ENCODE peak calls at places on chromosomes 16 and 17, in four cellular contexts. J is H1, X is GM12878, H is K562. D is an unnamed sample.

GRCh38 chr16:31460582-31461002 is 1.3 kb downstream of the ARMC5 start:
- DNase-seq in J (no peak), X (no peak), H (peak), D (peak)

GRCh38 chr17:68231536-68231935 is 16.3 kb upstream of the AMZ2 start:
- DNase-seq in J (no peak), X (no peak), H (no peak), D (no peak)

GRCh38 chr17:32513579-32513978 is 26.8 kb downstream of the CDK5R1 start:
- DNase-seq in J (no peak), X (no peak), H (no peak), D (no peak)

GRCh38 chr17:68709995-68710780 is 109.0 kb upstream of the FAM20A start:
- DNase-seq in J (no peak), X (no peak), H (no peak), D (no peak)

GRCh38 chr16:88454315-88455057 is 1.4 kb downstream of the ZFPM1 start:
- DNase-seq in J (peak), X (no peak), H (no peak), D (peak)

GRCh38 chr16:88121886-88122580 is 170.8 kb downstream of the BANP start:
- DNase-seq in J (no peak), X (no peak), H (no peak), D (no peak)

GRCh38 chr16:81431554-81432353 is 12.9 kb upstream of the CMIP start:
- DNase-seq in J (no peak), X (no peak), H (peak), D (no peak)

GRCh38 chr16:20938426-20938825 is 37.9 kb downstream of the LYRM1 start:
- DNase-seq in J (no peak), X (no peak), H (no peak), D (no peak)

GRCh38 chr16:23527961-23528634 is 17.8 kb upstream of the GGA2 start:
- DNase-seq in J (no peak), X (no peak), H (no peak), D (no peak)

GRCh38 chr16:46886764-46887523 is 2.8 kb downstream of the GPT2 start:
- DNase-seq in J (no peak), X (no peak), H (no peak), D (no peak)

GRCh38 chr17:36863676-36864075 is 73.6 kb upstream of the LHX1 start:
- DNase-seq in J (no peak), X (no peak), H (no peak), D (no peak)

GRCh38 chr17:40032322-40033320 is 17.4 kb downstream of the CSF3 start:
- DNase-seq in J (no peak), X (no peak), H (no peak), D (no peak)

GRCh38 chr17:9221231-9222180 is 200.2 kb downstream of the NTN1 start:
- DNase-seq in J (no peak), X (no peak), H (no peak), D (no peak)

GRCh38 chr17:37187262-37187661 is 188.5 kb upstream of the C17orf78 start:
- DNase-seq in J (no peak), X (no peak), H (no peak), D (no peak)

GRCh38 chr17:48719642-48720262 is 2.6 kb downstream of the PRAC1 start:
- DNase-seq in J (peak), X (no peak), H (no peak), D (peak)

GRCh38 chr17:79338589-79338988 is 264.0 kb downstream of the ENGASE start:
- DNase-seq in J (no peak), X (no peak), H (no peak), D (no peak)

GRCh38 chr17:39834017-39834416 is 30.1 kb downstream of the IKZF3 start:
- DNase-seq in J (no peak), X (no peak), H (no peak), D (no peak)

DNA sequence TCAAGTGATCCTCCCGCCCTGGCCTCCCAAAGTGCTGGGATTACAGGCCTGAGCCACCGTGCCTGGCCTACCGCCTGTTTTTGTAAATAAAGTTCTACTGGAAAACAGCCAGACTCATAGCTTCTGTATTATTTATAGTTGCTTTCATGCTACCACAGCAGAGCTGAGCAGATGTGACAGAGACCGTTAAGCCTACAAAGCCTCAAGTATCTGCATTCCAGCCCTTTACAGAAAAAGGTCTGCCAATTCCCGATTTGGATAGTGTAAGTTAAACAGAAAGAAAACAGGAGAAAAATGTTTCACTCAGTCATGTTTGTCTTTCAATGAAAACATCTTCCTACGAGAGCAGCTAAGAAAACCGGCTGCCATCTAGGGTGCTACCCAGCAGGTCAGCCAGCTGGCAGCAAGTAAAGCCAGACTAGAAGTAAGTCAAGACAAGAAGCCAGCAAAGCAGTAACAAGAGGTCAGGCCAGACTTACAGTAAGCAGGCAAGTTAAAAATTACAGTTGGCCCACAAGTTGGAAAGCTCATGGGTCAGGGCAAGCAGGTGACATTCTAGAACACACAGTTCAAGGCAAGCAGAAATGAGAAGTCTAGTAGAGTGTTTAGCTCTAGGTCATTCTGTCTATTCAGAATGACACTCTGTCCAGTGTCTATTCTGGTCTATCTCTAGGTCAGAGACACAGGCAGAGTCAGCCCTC is 17.7 kb downstream of the NCBP3 start:
- DNase-seq in J (no peak), X (no peak), H (no peak), D (no peak)
- TF ChIP-seq CREB1 in J (no peak), X (no peak), H (no peak), D (no peak)

DNA sequence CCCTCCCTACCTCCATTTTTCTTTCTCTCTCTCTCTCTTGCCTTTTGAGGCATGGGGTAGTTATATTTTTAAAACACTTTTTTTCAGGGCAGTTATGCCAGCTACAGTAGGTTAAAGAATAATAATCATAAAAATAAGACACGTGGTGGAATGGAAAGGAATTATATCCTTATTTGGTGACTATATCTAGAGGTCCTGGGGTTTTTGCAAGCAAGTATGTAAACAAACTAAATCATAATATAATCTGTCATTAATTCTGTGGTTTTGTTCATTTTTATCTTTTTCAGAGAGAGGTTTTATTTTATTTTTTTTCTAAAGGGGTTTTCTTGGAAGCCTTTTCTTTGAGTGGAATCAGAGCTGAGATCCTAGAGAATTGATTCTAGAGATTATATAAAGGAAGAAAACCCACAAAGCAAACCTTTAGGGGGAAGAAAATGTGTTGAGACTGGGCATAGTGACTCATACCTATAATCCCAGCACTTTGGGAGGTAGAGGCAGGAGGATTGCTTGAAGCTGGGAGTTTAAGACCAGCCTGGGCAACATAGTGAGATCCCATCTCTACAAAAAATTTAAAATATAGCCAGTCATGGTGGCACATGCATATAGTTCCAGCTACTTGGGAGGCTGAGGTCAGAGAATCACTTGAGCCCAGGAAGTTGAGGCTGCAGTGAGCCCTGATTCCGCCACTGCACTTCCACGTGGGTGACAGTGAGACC is 53.2 kb downstream of the NQO1 start:
- DNase-seq in J (no peak), X (no peak), H (no peak), D (no peak)
- TF ChIP-seq POLR2AphosphoS5 in J (no peak), X (no peak), H (no peak), D (no peak)

GRCh38 chr17:4074831-4075495 is 67.9 kb downstream of the ZZEF1 start:
- DNase-seq in J (no peak), X (peak), H (peak), D (peak)
- TF ChIP-seq CREB1 in J (no peak), X (no peak), H (no peak), D (no peak)

GRCh38 chr16:84829168-84829965 is 9.6 kb downstream of the CRISPLD2 start:
- DNase-seq in J (no peak), X (no peak), H (no peak), D (no peak)
- TF ChIP-seq POLR2AphosphoS5 in J (no peak), X (no peak), H (no peak), D (no peak)

GRCh38 chr16:3618782-3619166 is 7.4 kb upstream of the SLX4 start:
- DNase-seq in J (no peak), X (no peak), H (peak), D (no peak)

GRCh38 chr16:3625331-3625730 is 13.9 kb upstream of the SLX4 start:
- DNase-seq in J (no peak), X (no peak), H (no peak), D (no peak)

GRCh38 chr16:3625911-3626732 is 14.7 kb upstream of the SLX4 start:
- DNase-seq in J (peak), X (no peak), H (peak), D (no peak)

GRCh38 chr16:3623642-3624041 is 12.2 kb upstream of the SLX4 start:
- DNase-seq in J (no peak), X (no peak), H (no peak), D (no peak)
- TF ChIP-seq CREB1 in J (no peak), X (no peak), H (no peak), D (no peak)

GRCh38 chr17:7615265-7615747 is 609 bp upstream of the FXR2 start:
- DNase-seq in J (no peak), X (no peak), H (no peak), D (no peak)
- TF ChIP-seq POLR2AphosphoS5 in J (no peak), X (peak), H (no peak), D (no peak)

DNA sequence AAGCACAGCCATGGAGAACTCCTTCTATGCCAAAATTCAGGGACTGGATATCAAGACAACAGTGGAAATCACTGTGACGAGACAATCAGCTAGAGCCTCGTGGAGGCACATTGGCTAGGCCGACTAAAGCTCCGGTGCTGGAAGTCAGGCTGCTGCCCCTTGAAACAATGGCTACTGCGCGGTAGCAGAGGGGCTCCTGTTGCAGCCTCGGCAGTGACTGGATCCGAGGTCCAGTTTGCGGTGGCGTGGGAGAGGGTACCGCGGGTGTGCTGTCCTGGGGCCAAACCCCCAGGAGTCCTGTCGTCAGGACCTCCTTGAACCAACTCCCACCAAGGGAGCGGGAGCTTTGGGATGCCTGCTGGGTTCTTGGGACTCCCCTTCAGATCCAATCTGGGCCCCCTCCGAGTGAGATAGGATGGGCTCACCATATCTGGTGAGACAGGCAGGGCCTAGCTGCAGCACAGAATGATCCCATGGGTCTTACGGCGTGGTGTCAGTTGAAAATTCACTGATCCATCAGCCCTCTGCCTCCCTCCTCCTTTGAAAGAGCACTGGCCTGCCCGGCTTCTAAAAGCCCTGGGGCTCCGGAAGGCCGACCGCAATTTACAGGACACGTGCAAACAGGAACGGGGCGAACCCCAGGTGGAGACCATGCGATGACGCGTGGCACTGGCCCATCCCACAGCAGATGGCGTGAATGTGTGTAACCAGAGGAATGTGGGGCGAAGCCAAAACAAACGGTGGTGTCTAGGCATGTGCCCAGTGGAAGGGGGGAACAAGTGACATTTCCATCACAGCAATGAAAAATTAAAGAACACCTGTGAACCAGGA is 15.8 kb upstream of the KCNJ18 start:
- DNase-seq in J (no peak), X (no peak), H (no peak), D (no peak)
- TF ChIP-seq CREB1 in J (no peak), X (no peak), H (no peak), D (no peak)

D was measured in GM23338.